ENCODE peak calls at places on chromosomes 7 and 10, in six cellular contexts. G, L, X, S, B and U are unnamed samples.

GRCh38 chr10:22339761-22340361 is 5.4 kb upstream of the SPAG6 start:
- DNase-seq in G (no peak), L (no peak), X (no peak), S (no peak), B (no peak), U (no peak)

GRCh38 chr7:71377062-71377461 is 245.1 kb downstream of the GALNT17 start:
- DNase-seq in G (no peak), L (no peak), X (no peak), S (no peak), B (no peak), U (no peak)

GRCh38 chr7:23074443-23075244 is 30.9 kb upstream of the KLHL7 start:
- DNase-seq in G (no peak), L (no peak), X (no peak), S (no peak), B (no peak), U (no peak)

GRCh38 chr10:116870949-116871348 is 21.6 kb downstream of the ENO4 start:
- DNase-seq in G (no peak), L (no peak), X (no peak), S (no peak), B (no peak), U (no peak)

GRCh38 chr10:50653142-50653541 is 29.4 kb upstream of the SGMS1 start:
- DNase-seq in G (no peak), L (no peak), X (no peak), S (no peak), B (no peak), U (no peak)

GRCh38 chr7:69162931-69163330 is 435.3 kb upstream of the AUTS2 start:
- DNase-seq in G (no peak), L (no peak), X (no peak), S (no peak), B (no peak), U (no peak)

GRCh38 chr7:47493971-47494370 is 87.9 kb downstream of the TNS3 start:
- DNase-seq in G (no peak), L (no peak), X (no peak), S (no peak), B (no peak), U (no peak)

GRCh38 chr10:30185916-30186315 is 126.5 kb upstream of the JCAD start:
- DNase-seq in G (no peak), L (no peak), X (no peak), S (no peak), B (no peak), U (no peak)

GRCh38 chr7:23597908-23598224 is 684 bp downstream of the CCDC126 start:
- DNase-seq in G (peak), L (no peak), X (no peak), S (no peak), B (no peak), U (no peak)

GRCh38 chr7:35971133-35971995 is 170.5 kb downstream of the SEPTIN7 start:
- DNase-seq in G (no peak), L (no peak), X (no peak), S (no peak), B (no peak), U (no peak)

GRCh38 chr7:103031781-103032180 is 42.8 kb downstream of the FBXL13 start:
- DNase-seq in G (no peak), L (no peak), X (no peak), S (no peak), B (no peak), U (no peak)

GRCh38 chr7:102331536-102332275 is 24.5 kb downstream of the SPDYE6 start:
- DNase-seq in G (no peak), L (no peak), X (no peak), S (no peak), B (peak), U (no peak)

GRCh38 chr7:127251048-127251451 is 1.7 kb downstream of the GRM8 start:
- DNase-seq in G (no peak), L (no peak), X (no peak), S (no peak), B (no peak), U (no peak)

GRCh38 chr10:12484945-12485805 is 135.8 kb downstream of the CAMK1D start:
- DNase-seq in G (no peak), L (no peak), X (no peak), S (no peak), B (no peak), U (peak)

GRCh38 chr10:121965996-121966395 is 9.0 kb downstream of the NSMCE4A start:
- DNase-seq in G (no peak), L (no peak), X (no peak), S (no peak), B (no peak), U (no peak)

GRCh38 chr7:149774237-149775175 is 1.1 kb upstream of the ZNF467 start:
- DNase-seq in G (no peak), L (no peak), X (no peak), S (no peak), B (no peak), U (no peak)

GRCh38 chr10:49534670-49535381 is 4.1 kb downstream of the ERCC6 start:
- DNase-seq in G (peak), L (no peak), X (no peak), S (no peak), B (no peak), U (no peak)

GRCh38 chr10:109957092-109957797 is 33.9 kb upstream of the XPNPEP1 start:
- DNase-seq in G (no peak), L (no peak), X (no peak), S (no peak), B (no peak), U (no peak)

GRCh38 chr10:70578371-70578947 is 24.1 kb downstream of the PRF1 start:
- DNase-seq in G (peak), L (no peak), X (peak), S (peak), B (no peak), U (no peak)